ENCODE peak calls at places on chromosomes 7 and 10, in ten cellular contexts. V is GOT3; G is activated T-cell treated with anti-CD3 and anti-CD28 coated beads, Interleukin-2, amount 50 U/mL, for 48 hours; M is NCI-H1092 treated with DMSO at 0.1 percent for 48 hours; Q is CD8-positive, alpha-beta memory T cell; O is stomach; X is A673; S is naive thymus-derived CD8-positive, alpha-beta T cell; I is GM23338; D is MM.1S. P is an unnamed sample.

GRCh38 chr10:83764681-83765080 is 374.6 kb upstream of the GHITM start:
- DNase-seq in I (peak), V (no peak), X (no peak), D (no peak), O (no peak), M (no peak), Q (no peak), S (no peak), G (no peak), P (no peak)

GRCh38 chr7:16491148-16491547 is 25.6 kb upstream of the SOSTDC1 start:
- DNase-seq in S (no peak), O (no peak), G (no peak), X (no peak), M (no peak), Q (no peak), D (no peak), V (no peak), I (no peak), P (no peak)

GRCh38 chr7:152565731-152566130 is 110.2 kb downstream of the XRCC2 start:
- DNase-seq in V (no peak), X (no peak), I (peak), M (no peak), O (no peak), G (no peak), Q (no peak), S (no peak), D (no peak), P (no peak)

GRCh38 chr10:132429281-132430230 is 32.6 kb downstream of the PWWP2B start:
- DNase-seq in G (no peak), X (no peak), I (no peak), V (no peak), S (peak), M (peak), O (peak), Q (no peak), D (no peak), P (no peak)

GRCh38 chr7:48360574-48360973 is 189.3 kb downstream of the ABCA13 start:
- DNase-seq in X (no peak), S (no peak), M (no peak), Q (no peak), O (no peak), I (no peak), G (no peak), V (no peak), D (no peak), P (no peak)

GRCh38 chr7:22372863-22373262 is 15.9 kb upstream of the RAPGEF5 start:
- DNase-seq in D (no peak), Q (no peak), V (no peak), M (no peak), G (no peak), O (peak), X (no peak), I (no peak), S (no peak), P (no peak)

GRCh38 chr7:150903627-150904026 is 51.3 kb downstream of the AOC1 start:
- DNase-seq in Q (no peak), X (no peak), D (no peak), G (no peak), V (peak), I (no peak), M (peak), S (no peak), O (peak), P (no peak)

GRCh38 chr10:62413048-62413447 is 38.9 kb downstream of the ZNF365 start:
- DNase-seq in D (no peak), M (no peak), S (no peak), O (no peak), I (no peak), V (no peak), G (no peak), Q (no peak), X (no peak), P (no peak)

GRCh38 chr7:69819306-69819705 is 221.0 kb downstream of the AUTS2 start:
- DNase-seq in O (no peak), D (no peak), Q (no peak), V (no peak), S (no peak), X (no peak), G (no peak), M (no peak), I (no peak), P (no peak)

GRCh38 chr10:119079572-119080520 is 771 bp downstream of the EIF3A start:
- DNase-seq in X (peak), Q (peak), S (peak), I (peak), D (peak), M (peak), G (peak), V (no peak), O (peak), P (peak)

GRCh38 chr10:78741541-78741940 is 327.2 kb upstream of the ZMIZ1 start:
- DNase-seq in I (no peak), D (no peak), O (no peak), M (no peak), Q (no peak), V (no peak), G (no peak), X (no peak), S (no peak), P (no peak)

GRCh38 chr10:59108886-59109288 is 67.6 kb upstream of the PHYHIPL start:
- DNase-seq in M (no peak), X (no peak), O (no peak), V (no peak), Q (no peak), S (no peak), D (no peak), I (no peak), G (no peak), P (no peak)

GRCh38 chr7:133698127-133698526 is 429.0 kb upstream of the LRGUK start:
- DNase-seq in V (no peak), Q (no peak), G (no peak), D (no peak), S (no peak), M (no peak), X (no peak), O (no peak), I (no peak), P (no peak)

GRCh38 chr7:27189560-27190283 is 4.7 kb upstream of the HOXA11 start:
- DNase-seq in O (peak), M (no peak), D (no peak), S (no peak), V (no peak), I (no peak), G (peak), X (no peak), Q (no peak), P (peak)

GRCh38 chr7:128833148-128833938 is 3.1 kb downstream of the FLNC start:
- DNase-seq in G (no peak), V (peak), S (no peak), I (peak), O (no peak), D (no peak), Q (no peak), X (peak), M (peak), P (no peak)

GRCh38 chr10:131177431-131178327 is 133.8 kb downstream of the TCERG1L start:
- DNase-seq in Q (no peak), G (no peak), X (peak), O (peak), I (no peak), D (no peak), S (no peak), V (no peak), M (no peak), P (peak)

GRCh38 chr10:93206652-93207051 is 133.0 kb downstream of the CYP26A1 start:
- DNase-seq in G (no peak), O (no peak), X (no peak), D (no peak), V (no peak), Q (no peak), S (no peak), I (peak), M (no peak), P (no peak)

GRCh38 chr7:105457619-105458018 is 64.5 kb downstream of the PUS7 start:
- DNase-seq in S (no peak), V (no peak), M (no peak), O (no peak), X (no peak), G (no peak), Q (no peak), I (no peak), D (no peak), P (no peak)

GRCh38 chr7:101923276-101923985 is 106.0 kb downstream of the CUX1 start:
- DNase-seq in D (no peak), O (no peak), I (no peak), G (no peak), S (no peak), M (no peak), V (no peak), X (no peak), Q (no peak), P (no peak)